ENCODE peak calls at places on chromosomes 6 and 20, in four cellular contexts. D, W, J and X are unnamed samples.

GRCh38 chr20:49786226-49786625 is 26.4 kb upstream of the SLC9A8 start:
- DNase-seq in D (no peak), W (no peak), J (peak), X (no peak)

GRCh38 chr20:17972121-17972520 is 3.3 kb downstream of the MGME1 start:
- DNase-seq in D (no peak), W (no peak), J (no peak), X (no peak)

GRCh38 chr6:491233-491632 is 99.7 kb downstream of the IRF4 start:
- DNase-seq in D (no peak), W (no peak), J (no peak), X (no peak)

GRCh38 chr20:10990625-10991382 is 317.0 kb upstream of the JAG1 start:
- DNase-seq in D (no peak), W (no peak), J (no peak), X (no peak)

GRCh38 chr6:18379376-18380117 is 7.6 kb upstream of the RNF144B start:
- DNase-seq in D (no peak), W (no peak), J (no peak), X (no peak)

GRCh38 chr6:53922571-53922981 is 127.8 kb downstream of the LRRC1 start:
- DNase-seq in D (no peak), W (no peak), J (no peak), X (peak)

GRCh38 chr20:22106308-22106938 is 401.0 kb downstream of the PAX1 start:
- DNase-seq in D (peak), W (peak), J (no peak), X (no peak)

GRCh38 chr6:10395946-10396577 is 18.8 kb downstream of the TFAP2A start:
- DNase-seq in D (no peak), W (no peak), J (no peak), X (no peak)

GRCh38 chr6:132478697-132479096 is 34.2 kb downstream of the STX7 start:
- DNase-seq in D (no peak), W (peak), J (no peak), X (no peak)

DNA sequence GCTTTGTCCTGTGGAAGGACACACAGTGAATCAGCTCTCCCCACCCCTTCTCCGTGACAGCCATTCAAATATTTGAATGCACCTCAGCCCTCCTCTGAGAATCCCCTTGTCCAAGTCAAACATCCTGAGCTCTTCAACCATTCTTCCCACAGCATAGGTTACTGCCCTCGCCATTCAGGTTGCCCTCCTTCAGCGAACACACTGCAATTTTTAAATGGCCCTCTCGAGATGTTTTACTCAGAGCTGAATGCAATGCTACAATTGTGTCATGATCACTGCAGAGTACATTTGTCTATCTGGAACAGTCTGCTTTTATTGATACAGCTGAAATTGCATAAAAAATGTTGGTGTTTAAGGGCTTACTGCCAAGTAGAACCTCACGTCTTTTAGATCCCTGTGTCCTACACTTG is 48.9 kb downstream of the SLC2A12 start:
- DNase-seq in D (no peak), W (no peak), J (no peak), X (no peak)
- TF ChIP-seq NRF1 in D (no peak), W (no peak), J (no peak), X (no peak)

GRCh38 chr6:5314191-5314865 is 53.0 kb downstream of the FARS2 start:
- DNase-seq in D (no peak), W (no peak), J (no peak), X (no peak)
- TF ChIP-seq NRF1 in D (no peak), W (no peak), J (no peak), X (no peak)

GRCh38 chr20:39124064-39124463 is 161.9 kb downstream of the DHX35 start:
- DNase-seq in D (no peak), W (no peak), J (no peak), X (no peak)
- TF ChIP-seq NRF1 in D (no peak), W (no peak), J (no peak), X (no peak)

GRCh38 chr6:105595829-105596228 is 192.9 kb upstream of the PREP start:
- DNase-seq in D (no peak), W (no peak), J (no peak), X (no peak)

GRCh38 chr6:105593056-105593455 is 190.2 kb upstream of the PREP start:
- DNase-seq in D (no peak), W (no peak), J (no peak), X (no peak)

GRCh38 chr6:105593805-105594231 is 190.9 kb upstream of the PREP start:
- DNase-seq in D (no peak), W (no peak), J (no peak), X (no peak)

GRCh38 chr6:105594821-105595220 is 191.9 kb upstream of the PREP start:
- DNase-seq in D (no peak), W (no peak), J (no peak), X (no peak)

DNA sequence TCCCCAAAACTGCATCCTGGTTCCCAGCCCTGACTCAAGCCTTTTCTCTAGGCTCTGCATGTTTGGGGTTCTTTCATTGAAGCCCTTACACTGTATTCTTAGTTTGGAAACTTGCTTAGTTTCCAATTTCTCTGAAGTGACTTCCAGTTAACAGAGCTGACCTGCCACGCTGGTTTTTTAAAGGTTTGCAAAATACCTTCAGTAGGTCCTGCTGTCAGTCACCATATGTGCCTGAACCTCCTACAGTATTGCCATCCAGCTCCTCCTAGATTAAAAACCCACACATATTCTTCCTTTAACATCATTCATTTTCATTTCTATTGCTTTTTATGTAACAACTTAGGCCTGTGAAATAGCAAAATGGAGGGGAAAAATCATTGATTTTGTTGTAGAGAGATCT is 191.4 kb upstream of the PREP start:
- DNase-seq in D (no peak), W (no peak), J (no peak), X (no peak)
- TF ChIP-seq NRF1 in D (no peak), W (no peak), J (no peak), X (no peak)

GRCh38 chr6:145569140-145569539 is 166.2 kb downstream of the EPM2A start:
- DNase-seq in D (no peak), W (no peak), J (no peak), X (no peak)
- TF ChIP-seq NRF1 in D (no peak), W (no peak), J (no peak), X (no peak)

GRCh38 chr20:1882026-1882425 is 13.2 kb upstream of the SIRPA start:
- DNase-seq in D (no peak), W (no peak), J (no peak), X (no peak)
- TF ChIP-seq NRF1 in D (no peak), W (no peak), J (no peak), X (no peak)

DNA sequence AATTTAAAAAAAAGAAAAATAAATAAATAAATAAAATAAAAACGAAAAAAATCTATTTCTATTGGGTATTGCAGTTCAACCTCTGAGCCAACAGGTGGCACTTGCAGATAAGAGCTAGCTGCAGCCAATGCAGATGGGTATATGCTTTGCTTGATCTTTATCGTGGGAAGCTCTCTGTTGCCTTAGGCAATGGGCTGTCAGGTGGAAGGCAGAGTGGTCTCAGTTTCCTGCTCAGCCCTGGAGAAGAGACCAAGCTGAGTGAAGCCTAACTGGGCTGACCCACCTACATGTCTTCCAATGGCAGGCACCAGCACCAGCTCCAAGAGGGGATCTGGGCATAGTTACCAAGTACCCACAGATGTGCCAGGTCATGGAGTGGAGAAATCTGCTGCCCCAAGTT is 95.0 kb downstream of the AK9 start:
- DNase-seq in D (peak), W (peak), J (no peak), X (peak)
- TF ChIP-seq NRF1 in D (no peak), W (no peak), J (no peak), X (no peak)